ENCODE peak calls at places on chromosomes 2 and 18, in ten cellular contexts. Z is stomach, E is ovary, A is sigmoid colon, S is SK-N-SH, M is A549, P is tibial nerve, F is transverse colon, H is HepG2, B is H1. O is an unnamed sample.

GRCh38 chr2:200127852-200128251 is 172.5 kb downstream of the MAIP1 start:
- DNase-seq in Z (no peak), E (no peak), A (no peak), S (no peak), M (no peak), P (no peak), F (no peak), H (peak), B (no peak), O (no peak)

GRCh38 chr18:70279470-70279869 is 9.4 kb upstream of the SOCS6 start:
- DNase-seq in Z (no peak), E (no peak), A (no peak), S (no peak), M (no peak), P (no peak), F (no peak), H (no peak), B (no peak), O (no peak)

GRCh38 chr2:201158111-201158929 is 24.6 kb upstream of the CASP10 start:
- DNase-seq in Z (peak), E (peak), A (peak), S (peak), M (peak), P (peak), F (peak), H (peak), B (peak), O (peak)

GRCh38 chr2:154844513-154844912 is 146.0 kb downstream of the KCNJ3 start:
- DNase-seq in Z (no peak), E (no peak), A (no peak), S (no peak), M (no peak), P (no peak), F (no peak), H (no peak), B (no peak), O (no peak)

GRCh38 chr2:183063083-183063482 is 15.5 kb upstream of the DUSP19 start:
- DNase-seq in Z (no peak), E (no peak), A (no peak), S (no peak), M (peak), P (no peak), F (no peak), H (no peak), B (no peak), O (peak)

GRCh38 chr2:168699834-168700417 is 102.5 kb upstream of the NOSTRIN start:
- DNase-seq in Z (peak), E (peak), A (peak), S (peak), M (no peak), P (peak), F (peak), H (peak), B (no peak), O (no peak)

GRCh38 chr2:226132632-226133215 is 666.9 kb downstream of the IRS1 start:
- DNase-seq in Z (no peak), E (no peak), A (no peak), S (no peak), M (no peak), P (no peak), F (no peak), H (no peak), B (no peak), O (no peak)

GRCh38 chr2:1855150-1855549 is 110.8 kb upstream of the PXDN start:
- DNase-seq in Z (no peak), E (no peak), A (no peak), S (peak), M (no peak), P (no peak), F (no peak), H (no peak), B (peak), O (no peak)

GRCh38 chr2:205889073-205889472 is 196.9 kb downstream of the INO80D start:
- DNase-seq in Z (no peak), E (no peak), A (no peak), S (no peak), M (peak), P (no peak), F (no peak), H (no peak), B (no peak), O (no peak)

GRCh38 chr2:217890445-217890844 is 112.3 kb downstream of the TNS1 start:
- DNase-seq in Z (no peak), E (no peak), A (peak), S (peak), M (peak), P (peak), F (no peak), H (peak), B (no peak), O (peak)

GRCh38 chr18:49476664-49477411 is 10.2 kb downstream of the C18orf32 start:
- DNase-seq in Z (no peak), E (no peak), A (no peak), S (no peak), M (peak), P (no peak), F (no peak), H (no peak), B (no peak), O (no peak)

GRCh38 chr2:181657379-181657778 is 474 bp upstream of the CERKL start:
- DNase-seq in Z (no peak), E (no peak), A (no peak), S (no peak), M (no peak), P (no peak), F (no peak), H (no peak), B (peak), O (no peak)

DNA sequence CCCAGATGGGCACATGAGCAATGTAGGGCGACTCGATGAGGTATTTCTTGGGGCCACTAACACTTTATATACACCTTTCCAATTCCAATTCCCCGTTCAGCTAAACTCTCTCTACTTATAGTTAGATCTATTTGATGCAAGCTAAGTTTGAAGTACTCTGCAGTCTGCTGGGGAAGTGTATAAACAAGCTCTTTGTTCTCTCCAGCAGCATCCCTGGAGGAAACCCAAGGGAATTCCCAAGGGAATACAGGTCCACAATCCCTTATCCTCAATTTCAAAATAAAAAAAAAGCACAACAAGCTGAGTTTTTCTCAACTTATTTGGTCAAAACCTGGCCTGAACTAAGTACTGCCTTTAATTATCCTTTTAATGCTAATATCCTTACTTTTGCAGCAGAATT is 433.3 kb downstream of the NBAS start:
- DNase-seq in Z (no peak), E (no peak), A (no peak), S (no peak), M (no peak), P (no peak), F (no peak), H (no peak), B (no peak), O (no peak)
- TF ChIP-seq EP300 in Z (no peak), E (no peak), A (no peak), S (no peak), M (no peak), P (no peak), F (no peak), H (no peak), B (no peak), O (no peak)

GRCh38 chr2:234292205-234292954 is 204.5 kb downstream of the ARL4C start:
- DNase-seq in Z (no peak), E (no peak), A (no peak), S (no peak), M (no peak), P (no peak), F (peak), H (no peak), B (no peak), O (no peak)
- TF ChIP-seq EP300 in Z (no peak), E (no peak), A (no peak), S (no peak), M (no peak), P (no peak), F (no peak), H (no peak), B (no peak), O (no peak)

GRCh38 chr2:53379547-53379946 is 388.1 kb upstream of the CHAC2 start:
- DNase-seq in Z (no peak), E (no peak), A (no peak), S (no peak), M (no peak), P (no peak), F (no peak), H (no peak), B (no peak), O (no peak)
- TF ChIP-seq EP300 in Z (no peak), E (no peak), A (no peak), S (no peak), M (no peak), P (no peak), F (no peak), H (no peak), B (no peak), O (no peak)

GRCh38 chr2:215556979-215557378 is 121.1 kb upstream of the FN1 start:
- DNase-seq in Z (no peak), E (no peak), A (no peak), S (no peak), M (no peak), P (no peak), F (no peak), H (no peak), B (no peak), O (no peak)
- TF ChIP-seq EP300 in Z (no peak), E (no peak), A (no peak), S (no peak), M (no peak), P (no peak), F (no peak), H (no peak), B (no peak), O (no peak)

DNA sequence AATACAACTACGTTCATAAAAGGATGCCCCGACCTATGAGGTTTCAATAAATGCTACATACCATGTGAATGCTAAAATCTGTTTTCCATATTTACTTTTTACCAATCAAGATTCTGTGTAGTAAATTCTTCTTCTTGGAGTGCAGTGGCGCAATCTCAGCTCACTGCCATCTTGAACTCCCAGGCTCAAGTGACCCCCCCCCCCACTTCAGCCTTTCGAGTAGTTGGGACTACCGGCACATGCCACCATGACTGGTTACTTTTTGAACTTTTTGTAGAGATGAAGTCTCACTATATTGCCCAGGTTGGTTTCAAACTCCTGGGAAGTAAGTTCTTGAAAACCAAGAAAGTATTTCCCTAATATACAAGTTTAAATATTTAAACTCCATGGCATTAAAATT is 14.4 kb upstream of the USP34 start:
- DNase-seq in Z (no peak), E (no peak), A (no peak), S (no peak), M (no peak), P (no peak), F (no peak), H (no peak), B (no peak), O (no peak)
- TF ChIP-seq EP300 in Z (no peak), E (no peak), A (no peak), S (no peak), M (no peak), P (no peak), F (no peak), H (no peak), B (no peak), O (no peak)

O was measured in K562.